ENCODE peak calls at places on chromosomes 13 and 19, in four cellular contexts. One of them, this sample, is unnamed.

GRCh38 chr19:1087813-1088418 is 7.3 kb downstream of the POLR2E start:
- DNase-seq in cardiac muscle cell: no peak
- DNase-seq in esophagus squamous epithelium: no peak
- DNase-seq in DND-41: no peak
- DNase-seq in this sample: no peak

GRCh38 chr13:75507027-75508001 is 25.3 kb upstream of the TBC1D4 start:
- DNase-seq in cardiac muscle cell: no peak
- DNase-seq in esophagus squamous epithelium: no peak
- DNase-seq in DND-41: no peak
- DNase-seq in this sample: no peak

GRCh38 chr19:36041831-36042230 is 9.2 kb upstream of the CLIP3 start:
- DNase-seq in cardiac muscle cell: peak
- DNase-seq in esophagus squamous epithelium: no peak
- DNase-seq in DND-41: no peak
- DNase-seq in this sample: peak

GRCh38 chr13:46341112-46341711 is 45.8 kb downstream of the RUBCNL start:
- DNase-seq in cardiac muscle cell: peak
- DNase-seq in esophagus squamous epithelium: no peak
- DNase-seq in DND-41: no peak
- DNase-seq in this sample: peak

GRCh38 chr13:33388254-33388998 is 102.9 kb upstream of the STARD13 start:
- DNase-seq in cardiac muscle cell: no peak
- DNase-seq in esophagus squamous epithelium: no peak
- DNase-seq in DND-41: no peak
- DNase-seq in this sample: peak

GRCh38 chr19:39708594-39708993 is 4.3 kb downstream of the LGALS14 start:
- DNase-seq in cardiac muscle cell: no peak
- DNase-seq in esophagus squamous epithelium: no peak
- DNase-seq in DND-41: no peak
- DNase-seq in this sample: no peak

GRCh38 chr19:35937345-35938281 is 1.4 kb downstream of the LRFN3 start:
- DNase-seq in cardiac muscle cell: no peak
- DNase-seq in esophagus squamous epithelium: no peak
- DNase-seq in DND-41: no peak
- DNase-seq in this sample: no peak

GRCh38 chr19:50377051-50377441 is 789 bp downstream of the NR1H2 start:
- DNase-seq in cardiac muscle cell: no peak
- DNase-seq in esophagus squamous epithelium: no peak
- DNase-seq in DND-41: no peak
- DNase-seq in this sample: no peak

GRCh38 chr13:63455938-63456337 is 2040.3 kb upstream of the PCDH20 start:
- DNase-seq in cardiac muscle cell: peak
- DNase-seq in esophagus squamous epithelium: no peak
- DNase-seq in DND-41: no peak
- DNase-seq in this sample: no peak

GRCh38 chr13:93173656-93174055 is 53.0 kb upstream of the GPC6 start:
- DNase-seq in cardiac muscle cell: no peak
- DNase-seq in esophagus squamous epithelium: no peak
- DNase-seq in DND-41: no peak
- DNase-seq in this sample: no peak

GRCh38 chr19:4347521-4347920 is 4.2 kb downstream of the MPND start:
- DNase-seq in cardiac muscle cell: no peak
- DNase-seq in esophagus squamous epithelium: no peak
- DNase-seq in DND-41: no peak
- DNase-seq in this sample: no peak

GRCh38 chr13:75414036-75414827 is 67.7 kb downstream of the TBC1D4 start:
- DNase-seq in cardiac muscle cell: no peak
- DNase-seq in esophagus squamous epithelium: no peak
- DNase-seq in DND-41: no peak
- DNase-seq in this sample: no peak

GRCh38 chr13:58247080-58247479 is 615.5 kb downstream of the PCDH17 start:
- DNase-seq in cardiac muscle cell: no peak
- DNase-seq in esophagus squamous epithelium: no peak
- DNase-seq in DND-41: no peak
- DNase-seq in this sample: no peak

GRCh38 chr19:4059931-4060620 is 6.6 kb downstream of the ZBTB7A start:
- DNase-seq in cardiac muscle cell: peak
- DNase-seq in esophagus squamous epithelium: no peak
- DNase-seq in DND-41: peak
- DNase-seq in this sample: peak

GRCh38 chr19:41426952-41427646 is at the start of gene B3GNT8:
- DNase-seq in cardiac muscle cell: peak
- DNase-seq in esophagus squamous epithelium: peak
- DNase-seq in DND-41: peak
- DNase-seq in this sample: peak

GRCh38 chr13:84460989-84461388 is 578.7 kb upstream of the SLITRK1 start:
- DNase-seq in cardiac muscle cell: no peak
- DNase-seq in esophagus squamous epithelium: no peak
- DNase-seq in DND-41: no peak
- DNase-seq in this sample: no peak

GRCh38 chr13:44801990-44802389 is 187.3 kb downstream of the NUFIP1 start:
- DNase-seq in cardiac muscle cell: peak
- DNase-seq in esophagus squamous epithelium: no peak
- DNase-seq in DND-41: no peak
- DNase-seq in this sample: peak

GRCh38 chr13:90055121-90055520 is 1292.4 kb upstream of the MIR17HG start:
- DNase-seq in cardiac muscle cell: no peak
- DNase-seq in esophagus squamous epithelium: no peak
- DNase-seq in DND-41: no peak
- DNase-seq in this sample: no peak

GRCh38 chr13:98267080-98267912 is 90.2 kb upstream of the RNF113B start:
- DNase-seq in cardiac muscle cell: peak
- DNase-seq in esophagus squamous epithelium: no peak
- DNase-seq in DND-41: no peak
- DNase-seq in this sample: no peak

GRCh38 chr13:29758591-29759114 is 91.8 kb downstream of the UBL3 start:
- DNase-seq in cardiac muscle cell: peak
- DNase-seq in esophagus squamous epithelium: no peak
- DNase-seq in DND-41: no peak
- DNase-seq in this sample: no peak

GRCh38 chr13:49517461-49517860 is 21.7 kb downstream of the PHF11 start:
- DNase-seq in cardiac muscle cell: peak
- DNase-seq in esophagus squamous epithelium: no peak
- DNase-seq in DND-41: no peak
- DNase-seq in this sample: no peak

GRCh38 chr13:112760440-112760839 is 70.6 kb downstream of the ATP11A start:
- DNase-seq in cardiac muscle cell: no peak
- DNase-seq in esophagus squamous epithelium: no peak
- DNase-seq in DND-41: no peak
- DNase-seq in this sample: peak

GRCh38 chr13:53018690-53019647 is 9.6 kb upstream of the OLFM4 start:
- DNase-seq in cardiac muscle cell: no peak
- DNase-seq in esophagus squamous epithelium: no peak
- DNase-seq in DND-41: no peak
- DNase-seq in this sample: no peak

GRCh38 chr13:29594710-29595379 is 643 bp downstream of the SLC7A1 start:
- DNase-seq in cardiac muscle cell: peak
- DNase-seq in esophagus squamous epithelium: no peak
- DNase-seq in DND-41: peak
- DNase-seq in this sample: peak

GRCh38 chr19:35718345-35719041 is 690 bp downstream of the KMT2B start:
- DNase-seq in cardiac muscle cell: peak
- DNase-seq in esophagus squamous epithelium: no peak
- DNase-seq in DND-41: peak
- DNase-seq in this sample: no peak

GRCh38 chr13:60627071-60627686 is 230.2 kb downstream of the TDRD3 start:
- DNase-seq in cardiac muscle cell: peak
- DNase-seq in esophagus squamous epithelium: no peak
- DNase-seq in DND-41: peak
- DNase-seq in this sample: peak

GRCh38 chr19:10562609-10563008 is 3.2 kb downstream of the KRI1 start:
- DNase-seq in cardiac muscle cell: no peak
- DNase-seq in esophagus squamous epithelium: no peak
- DNase-seq in DND-41: no peak
- DNase-seq in this sample: no peak

GRCh38 chr13:51534075-51534817 is 50.0 kb upstream of the WDFY2 start:
- DNase-seq in cardiac muscle cell: no peak
- DNase-seq in esophagus squamous epithelium: no peak
- DNase-seq in DND-41: peak
- DNase-seq in this sample: no peak

GRCh38 chr19:17538684-17539287 is 16.7 kb upstream of the COLGALT1 start:
- DNase-seq in cardiac muscle cell: no peak
- DNase-seq in esophagus squamous epithelium: no peak
- DNase-seq in DND-41: no peak
- DNase-seq in this sample: no peak

GRCh38 chr13:92175330-92175729 is 776.9 kb downstream of the GPC5 start:
- DNase-seq in cardiac muscle cell: peak
- DNase-seq in esophagus squamous epithelium: no peak
- DNase-seq in DND-41: peak
- DNase-seq in this sample: peak

GRCh38 chr19:18596752-18597157 is 8.2 kb downstream of the REX1BD start:
- DNase-seq in cardiac muscle cell: peak
- DNase-seq in esophagus squamous epithelium: no peak
- DNase-seq in DND-41: no peak
- DNase-seq in this sample: no peak

GRCh38 chr19:55550321-55550650 is 4.9 kb upstream of the SBK3 start:
- DNase-seq in cardiac muscle cell: no peak
- DNase-seq in esophagus squamous epithelium: no peak
- DNase-seq in DND-41: no peak
- DNase-seq in this sample: no peak

GRCh38 chr19:48842744-48843162 is 6.5 kb upstream of the HSD17B14 start:
- DNase-seq in cardiac muscle cell: peak
- DNase-seq in esophagus squamous epithelium: no peak
- DNase-seq in DND-41: peak
- DNase-seq in this sample: peak

GRCh38 chr13:30058429-30058828 is 208.0 kb upstream of the UBL3 start:
- DNase-seq in cardiac muscle cell: no peak
- DNase-seq in esophagus squamous epithelium: no peak
- DNase-seq in DND-41: no peak
- DNase-seq in this sample: no peak

GRCh38 chr19:7815325-7815724 is 14.7 kb upstream of the EVI5L start:
- DNase-seq in cardiac muscle cell: no peak
- DNase-seq in esophagus squamous epithelium: no peak
- DNase-seq in DND-41: no peak
- DNase-seq in this sample: no peak

GRCh38 chr13:71828117-71828516 is 38.9 kb downstream of the DACH1 start:
- DNase-seq in cardiac muscle cell: no peak
- DNase-seq in esophagus squamous epithelium: no peak
- DNase-seq in DND-41: peak
- DNase-seq in this sample: no peak

GRCh38 chr19:17616961-17617806 is 61.7 kb downstream of the COLGALT1 start:
- DNase-seq in cardiac muscle cell: peak
- DNase-seq in esophagus squamous epithelium: no peak
- DNase-seq in DND-41: peak
- DNase-seq in this sample: no peak

GRCh38 chr19:5130371-5131030 is 161.6 kb downstream of the KDM4B start:
- DNase-seq in cardiac muscle cell: no peak
- DNase-seq in esophagus squamous epithelium: no peak
- DNase-seq in DND-41: no peak
- DNase-seq in this sample: no peak

GRCh38 chr19:9345005-9345404 is 17.8 kb upstream of the ZNF177 start:
- DNase-seq in cardiac muscle cell: no peak
- DNase-seq in esophagus squamous epithelium: no peak
- DNase-seq in DND-41: no peak
- DNase-seq in this sample: no peak

GRCh38 chr19:9348671-9349070 is 14.1 kb upstream of the ZNF177 start:
- DNase-seq in cardiac muscle cell: no peak
- DNase-seq in esophagus squamous epithelium: no peak
- DNase-seq in DND-41: no peak
- DNase-seq in this sample: no peak

GRCh38 chr19:9348253-9348652 is 14.6 kb upstream of the ZNF177 start:
- DNase-seq in cardiac muscle cell: no peak
- DNase-seq in esophagus squamous epithelium: no peak
- DNase-seq in DND-41: no peak
- DNase-seq in this sample: no peak

GRCh38 chr19:9342610-9343304 is 18.8 kb downstream of the ZNF559 start:
- DNase-seq in cardiac muscle cell: no peak
- DNase-seq in esophagus squamous epithelium: no peak
- DNase-seq in DND-41: no peak
- DNase-seq in this sample: peak
- H3K4me3 ChIP-seq in cardiac muscle cell: no peak
- H3K4me3 ChIP-seq in esophagus squamous epithelium: no peak
- H3K4me3 ChIP-seq in DND-41: no peak
- H3K4me3 ChIP-seq in this sample: no peak

GRCh38 chr13:114025432-114026127 is 51.7 kb upstream of the C13orf46 start:
- DNase-seq in cardiac muscle cell: peak
- DNase-seq in esophagus squamous epithelium: no peak
- DNase-seq in DND-41: no peak
- DNase-seq in this sample: peak
- TF ChIP-seq CTCF in cardiac muscle cell: peak
- TF ChIP-seq CTCF in esophagus squamous epithelium: no peak
- TF ChIP-seq CTCF in DND-41: no peak
- TF ChIP-seq CTCF in this sample: no peak

DNA sequence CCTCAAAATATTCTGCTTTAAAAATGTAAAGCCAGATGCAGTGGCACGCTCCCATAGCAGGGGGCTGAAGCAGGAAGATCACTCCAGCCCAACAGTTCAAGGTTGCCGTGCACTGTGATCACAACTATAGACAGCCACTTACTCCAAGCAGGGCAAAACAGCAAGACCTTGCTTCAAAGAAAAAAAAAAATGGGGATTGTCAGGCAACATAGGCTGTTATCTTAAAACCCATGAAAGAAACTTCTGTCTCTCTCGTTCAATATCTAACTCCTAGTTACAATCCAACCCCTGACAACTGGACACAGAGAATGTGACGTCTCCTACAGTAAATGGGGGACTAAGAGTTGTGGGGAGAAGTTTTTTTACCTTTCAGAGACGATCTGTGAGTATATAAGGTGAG is 17.4 kb downstream of the ELF1 start:
- DNase-seq in cardiac muscle cell: no peak
- DNase-seq in esophagus squamous epithelium: no peak
- DNase-seq in DND-41: no peak
- DNase-seq in this sample: no peak
- H3K4me3 ChIP-seq in cardiac muscle cell: no peak
- H3K4me3 ChIP-seq in esophagus squamous epithelium: no peak
- H3K4me3 ChIP-seq in DND-41: no peak
- H3K4me3 ChIP-seq in this sample: no peak

GRCh38 chr13:41352935-41353801 is 42.1 kb downstream of the NAA16 start:
- DNase-seq in cardiac muscle cell: peak
- DNase-seq in esophagus squamous epithelium: no peak
- DNase-seq in DND-41: peak
- DNase-seq in this sample: peak
- TF ChIP-seq CTCF in cardiac muscle cell: peak
- TF ChIP-seq CTCF in esophagus squamous epithelium: peak
- TF ChIP-seq CTCF in DND-41: peak
- TF ChIP-seq CTCF in this sample: peak

GRCh38 chr13:100234006-100234405 is 145.1 kb downstream of the PCCA start:
- DNase-seq in cardiac muscle cell: no peak
- DNase-seq in esophagus squamous epithelium: no peak
- DNase-seq in DND-41: no peak
- DNase-seq in this sample: no peak
- H3K4me3 ChIP-seq in cardiac muscle cell: no peak
- H3K4me3 ChIP-seq in esophagus squamous epithelium: no peak
- H3K4me3 ChIP-seq in DND-41: no peak
- H3K4me3 ChIP-seq in this sample: no peak

This sample was measured in fibroblast of the aortic adventitia.